ENCODE peak calls at places on chromosomes 5 and 9, in seven cellular contexts. P is NCI-H187; J is H4; S is choroid plexus epithelial cell; X is H54; Y is progenitor cell of endocrine pancreas; K is activated T-cell treated with anti-CD3 and anti-CD28 coated beads, Interleukin-2, amount 50 U/mL, for 4 hours. T is an unnamed sample.
A peak's percentile ranks its signal among the peaks of the same experiment; 100 is the strongest.

GRCh38 chr5:139133237-139133636 is 64.9 kb downstream of the SIL1 start:
- DNase-seq in P (peak; percentile 79), J (no peak), S (no peak), X (no peak), Y (no peak), K (no peak), T (no peak)

GRCh38 chr9:89277454-89277853 is 33.5 kb upstream of the CKS2 start:
- DNase-seq in P (no peak), J (peak; percentile 48), S (peak; percentile 65), X (no peak), Y (no peak), K (no peak), T (no peak)

GRCh38 chr9:110520120-110520701 is 59.3 kb downstream of the SVEP1 start:
- DNase-seq in P (no peak), J (no peak), S (peak; percentile 68), X (no peak), Y (no peak), K (no peak), T (no peak)

GRCh38 chr9:92730897-92731296 is 33.7 kb downstream of the BICD2 start:
- DNase-seq in P (no peak), J (no peak), S (no peak), X (no peak), Y (no peak), K (no peak), T (no peak)

GRCh38 chr5:171858303-171858702 is 72.7 kb downstream of the SMIM23 start:
- DNase-seq in P (no peak), J (no peak), S (no peak), X (peak; percentile 20), Y (no peak), K (no peak), T (no peak)

GRCh38 chr9:70615566-70616138 is 201.2 kb upstream of the KLF9 start:
- DNase-seq in P (no peak), J (no peak), S (no peak), X (no peak), Y (no peak), K (no peak), T (no peak)

GRCh38 chr5:14144586-14145355 is 1.6 kb downstream of the TRIO start:
- DNase-seq in P (no peak), J (peak; percentile 77), S (peak; percentile 89), X (no peak), Y (peak; percentile 46), K (peak; percentile 14), T (peak; percentile 54)

GRCh38 chr5:135426102-135427082 is 20.8 kb downstream of the DCANP1 start:
- DNase-seq in P (no peak), J (peak; percentile 54), S (peak; percentile 82), X (no peak), Y (no peak), K (no peak), T (peak; percentile 22)

GRCh38 chr5:90170231-90170630 is 239.3 kb downstream of the CETN3 start:
- DNase-seq in P (no peak), J (no peak), S (no peak), X (no peak), Y (no peak), K (no peak), T (no peak)

GRCh38 chr9:137268538-137269201 is 8.9 kb upstream of the TOR4A start:
- DNase-seq in P (no peak), J (no peak), S (peak; percentile 46), X (no peak), Y (no peak), K (no peak), T (no peak)

GRCh38 chr9:127418037-127418471 is 6.1 kb upstream of the ZNF79 start:
- DNase-seq in P (no peak), J (no peak), S (peak; percentile 33), X (peak; percentile 79), Y (no peak), K (peak; percentile 34), T (no peak)

GRCh38 chr5:27962201-27962600 is 923.8 kb upstream of the CDH9 start:
- DNase-seq in P (no peak), J (peak; percentile 14), S (peak; percentile 50), X (no peak), Y (no peak), K (no peak), T (no peak)

GRCh38 chr5:73093943-73094342 is 26.4 kb upstream of the TMEM171 start:
- DNase-seq in P (no peak), J (peak; percentile 74), S (peak; percentile 57), X (no peak), Y (no peak), K (no peak), T (no peak)

GRCh38 chr9:93566408-93567270 is 9.7 kb upstream of the PHF2 start:
- DNase-seq in P (peak; percentile 80), J (peak; percentile 82), S (peak; percentile 98), X (peak; percentile 96), Y (peak; percentile 100), K (peak; percentile 99), T (peak; percentile 98)

GRCh38 chr5:97534166-97534565 is 351.1 kb upstream of the RIOK2 start:
- DNase-seq in P (no peak), J (peak; percentile 93), S (peak; percentile 97), X (peak; percentile 35), Y (no peak), K (no peak), T (peak; percentile 35)

GRCh38 chr5:168752012-168752411 is 172.8 kb upstream of the PANK3 start:
- DNase-seq in P (no peak), J (no peak), S (no peak), X (no peak), Y (no peak), K (no peak), T (no peak)

GRCh38 chr9:5269249-5269715 is 35.2 kb downstream of the RLN2 start:
- DNase-seq in P (no peak), J (peak; percentile 45), S (peak; percentile 80), X (peak; percentile 33), Y (no peak), K (no peak), T (no peak)

GRCh38 chr9:134923466-134923865 is 5.8 kb upstream of the FCN1 start:
- DNase-seq in P (no peak), J (no peak), S (no peak), X (no peak), Y (no peak), K (no peak), T (no peak)

GRCh38 chr9:111597852-111598729 is 1.4 kb downstream of the PTGR1 start:
- DNase-seq in P (no peak), J (peak; percentile 53), S (peak; percentile 84), X (peak; percentile 30), Y (peak; percentile 53), K (peak; percentile 58), T (peak; percentile 38)

GRCh38 chr9:117341161-117341560 is 73.7 kb downstream of the ASTN2 start:
- DNase-seq in P (no peak), J (no peak), S (no peak), X (no peak), Y (no peak), K (no peak), T (no peak)

GRCh38 chr5:97844797-97845196 is 661.8 kb upstream of the RIOK2 start:
- DNase-seq in P (no peak), J (no peak), S (no peak), X (no peak), Y (no peak), K (no peak), T (no peak)

GRCh38 chr9:24096756-24097155 is 270.7 kb upstream of the ELAVL2 start:
- DNase-seq in P (no peak), J (peak; percentile 3), S (no peak), X (no peak), Y (no peak), K (no peak), T (no peak)

GRCh38 chr9:93907551-93908199 is 47.5 kb downstream of the BARX1 start:
- DNase-seq in P (no peak), J (no peak), S (no peak), X (no peak), Y (no peak), K (no peak), T (no peak)

GRCh38 chr9:89654025-89654662 is 49.3 kb downstream of the GADD45G start:
- DNase-seq in P (no peak), J (no peak), S (no peak), X (no peak), Y (no peak), K (no peak), T (peak; percentile 50)

GRCh38 chr9:37621299-37621934 is 29.0 kb upstream of the TOMM5 start:
- DNase-seq in P (no peak), J (no peak), S (no peak), X (no peak), Y (no peak), K (no peak), T (no peak)

GRCh38 chr5:174572591-174572990 is 151.8 kb upstream of the MSX2 start:
- DNase-seq in P (no peak), J (no peak), S (no peak), X (no peak), Y (no peak), K (no peak), T (no peak)

GRCh38 chr5:136109453-136109852 is 23.2 kb upstream of the SMAD5 start:
- DNase-seq in P (no peak), J (no peak), S (no peak), X (no peak), Y (no peak), K (no peak), T (no peak)

GRCh38 chr5:17238521-17239041 is 21.1 kb downstream of the BASP1 start:
- DNase-seq in P (no peak), J (no peak), S (peak; percentile 57), X (peak; percentile 26), Y (no peak), K (no peak), T (no peak)

GRCh38 chr5:159218595-159219023 is 9.3 kb upstream of the RNF145 start:
- DNase-seq in P (no peak), J (peak; percentile 17), S (peak; percentile 60), X (no peak), Y (no peak), K (no peak), T (no peak)